ENCODE peak calls at places on chromosomes 2 and 18, in seven cellular contexts. K is GM12892, Q is HepG2, W is GM12878, F is SK-N-SH, A is H1, P is K562. X is an unnamed sample.

GRCh38 chr2:222333397-222333796 is 34.6 kb upstream of the PAX3 start:
- DNase-seq in F (no peak), K (no peak), Q (no peak), W (no peak), A (no peak), P (no peak), X (no peak)

GRCh38 chr2:128833628-128834027 is 515.0 kb upstream of the HS6ST1 start:
- DNase-seq in K (no peak), F (no peak), Q (no peak), W (no peak), P (no peak), A (no peak), X (no peak)

GRCh38 chr18:25830787-25831186 is 259.6 kb downstream of the SS18 start:
- DNase-seq in P (no peak), F (no peak), Q (peak), W (no peak), A (no peak), K (no peak), X (no peak)

GRCh38 chr2:216829533-216829932 is 30.3 kb downstream of the TNP1 start:
- DNase-seq in K (no peak), Q (no peak), F (no peak), A (no peak), W (no peak), P (no peak), X (no peak)

GRCh38 chr2:75403991-75404428 is 156.7 kb downstream of the EVA1A start:
- DNase-seq in F (peak), P (peak), K (no peak), A (peak), W (peak), Q (peak), X (no peak)

GRCh38 chr18:24052053-24052452 is 37.5 kb downstream of the TTC39C start:
- DNase-seq in K (no peak), F (no peak), Q (peak), W (no peak), A (no peak), P (no peak), X (no peak)

GRCh38 chr2:190867182-190867581 is 13.4 kb upstream of the GLS start:
- DNase-seq in K (no peak), F (no peak), P (no peak), W (no peak), A (no peak), Q (no peak), X (no peak)

GRCh38 chr2:47541848-47542450 is 139.0 kb downstream of the MSH2 start:
- DNase-seq in P (no peak), F (no peak), K (no peak), Q (no peak), W (no peak), A (no peak), X (no peak)

GRCh38 chr2:220162320-220162719 is 534.9 kb downstream of the SLC4A3 start:
- DNase-seq in Q (no peak), A (no peak), F (no peak), K (no peak), P (no peak), W (no peak), X (no peak)

GRCh38 chr18:41949206-41949920 is 5.7 kb upstream of the PIK3C3 start:
- DNase-seq in F (no peak), W (no peak), A (no peak), K (no peak), P (no peak), Q (no peak), X (no peak)

GRCh38 chr18:54973046-54973445 is 13.8 kb upstream of the CCDC68 start:
- DNase-seq in Q (no peak), K (no peak), F (no peak), A (no peak), P (no peak), W (no peak), X (no peak)

GRCh38 chr18:39742015-39742466 is 2176.4 kb upstream of the CELF4 start:
- DNase-seq in P (no peak), Q (no peak), K (no peak), W (no peak), A (no peak), F (peak), X (no peak)

GRCh38 chr2:150729495-150729955 is 242.1 kb upstream of the RND3 start:
- DNase-seq in F (no peak), W (peak), A (no peak), P (no peak), K (no peak), Q (no peak), X (no peak)

GRCh38 chr18:40926679-40927078 is 1028.4 kb upstream of the PIK3C3 start:
- DNase-seq in W (no peak), P (no peak), K (no peak), A (no peak), Q (no peak), F (peak), X (no peak)

GRCh38 chr2:19900536-19901200 is 1.1 kb downstream of the TTC32 start:
- DNase-seq in F (peak), P (no peak), W (no peak), K (no peak), A (no peak), Q (peak), X (no peak)

GRCh38 chr2:18057657-18058056 is 179.2 kb downstream of the KCNS3 start:
- DNase-seq in P (no peak), K (no peak), Q (no peak), W (no peak), A (no peak), F (no peak), X (no peak)

GRCh38 chr2:136065384-136065783 is 52.6 kb downstream of the CXCR4 start:
- DNase-seq in P (no peak), F (no peak), A (no peak), W (no peak), Q (peak), K (no peak), X (no peak)

GRCh38 chr2:110770308-110770695 is 37.9 kb downstream of the ACOXL start:
- DNase-seq in W (no peak), A (no peak), P (no peak), Q (no peak), F (peak), K (no peak), X (no peak)

GRCh38 chr2:196241175-196241574 is 69.8 kb upstream of the STK17B start:
- DNase-seq in F (no peak), Q (no peak), P (no peak), W (no peak), K (no peak), A (no peak), X (no peak)

GRCh38 chr2:240255165-240255491 is 114.7 kb upstream of the OTOS start:
- DNase-seq in F (peak), W (no peak), P (no peak), Q (no peak), A (no peak), K (no peak), X (no peak)

GRCh38 chr18:35691625-35692024 is 110.1 kb downstream of the GALNT1 start:
- DNase-seq in A (no peak), K (no peak), W (no peak), Q (no peak), F (no peak), P (no peak), X (no peak)

GRCh38 chr2:27255660-27256059 is 7.2 kb downstream of the SLC30A3 start:
- DNase-seq in K (no peak), W (no peak), A (no peak), F (no peak), Q (no peak), P (no peak), X (no peak)

GRCh38 chr2:72719416-72719815 is 106.4 kb downstream of the EXOC6B start:
- DNase-seq in P (no peak), K (no peak), Q (no peak), A (no peak), F (no peak), W (no peak), X (no peak)

GRCh38 chr2:15943378-15943851 is 3.1 kb downstream of the MYCN start:
- DNase-seq in A (no peak), W (no peak), P (peak), Q (no peak), K (peak), F (peak), X (peak)

GRCh38 chr2:203685081-203685621 is 21.3 kb upstream of the CD28 start:
- DNase-seq in W (no peak), K (no peak), P (no peak), F (no peak), Q (no peak), A (no peak), X (no peak)

GRCh38 chr2:45237850-45238542 is 228.7 kb upstream of the SIX2 start:
- DNase-seq in A (no peak), W (no peak), Q (peak), P (no peak), K (no peak), F (no peak), X (no peak)

GRCh38 chr2:15745329-15745728 is 153.7 kb downstream of the DDX1 start:
- DNase-seq in P (no peak), F (no peak), W (no peak), K (no peak), Q (no peak), A (no peak), X (no peak)

GRCh38 chr2:26784570-26785234 is 1.2 kb upstream of the CENPA start:
- DNase-seq in P (no peak), A (no peak), F (no peak), W (no peak), K (no peak), Q (no peak), X (no peak)

GRCh38 chr2:70626254-70626990 is 72.8 kb upstream of the TGFA start:
- DNase-seq in F (no peak), K (no peak), A (no peak), P (no peak), W (no peak), Q (no peak), X (no peak)

GRCh38 chr2:95023222-95023597 is 2.3 kb upstream of the MAL start:
- DNase-seq in F (no peak), A (no peak), P (no peak), W (no peak), K (no peak), Q (peak), X (no peak)

GRCh38 chr2:199659207-199659606 is 191.8 kb downstream of the FTCDNL1 start:
- DNase-seq in F (peak), K (no peak), W (no peak), P (peak), Q (no peak), A (peak), X (no peak)

GRCh38 chr2:3432067-3432466 is 52.6 kb downstream of the TRAPPC12 start:
- DNase-seq in W (no peak), P (no peak), Q (no peak), A (no peak), K (no peak), F (no peak), X (no peak)

GRCh38 chr2:110858135-110858737 is 125.9 kb downstream of the ACOXL start:
- DNase-seq in K (peak), P (no peak), F (no peak), W (peak), Q (no peak), A (no peak), X (no peak)

GRCh38 chr18:62526098-62527025 is 3.5 kb downstream of the ZCCHC2 start:
- DNase-seq in F (peak), P (peak), Q (peak), K (peak), A (no peak), W (peak), X (no peak)

GRCh38 chr2:88058226-88058625 is 2.6 kb upstream of the KRCC1 start:
- DNase-seq in F (no peak), A (no peak), W (no peak), Q (no peak), K (no peak), P (no peak), X (no peak)

GRCh38 chr2:42092084-42092996 is 44.5 kb downstream of the PKDCC start:
- DNase-seq in A (no peak), W (no peak), P (no peak), Q (peak), K (no peak), F (no peak), X (no peak)

GRCh38 chr2:132438650-132439030 is 22.0 kb downstream of the GPR39 start:
- DNase-seq in W (no peak), Q (no peak), K (no peak), F (no peak), P (no peak), A (no peak), X (no peak)
- TF ChIP-seq TAF1 in W (no peak), Q (no peak), K (no peak), F (no peak), P (no peak), A (no peak), X (no peak)

GRCh38 chr2:134401081-134401497 is 147.2 kb downstream of the MGAT5 start:
- DNase-seq in A (no peak), F (peak), W (no peak), P (no peak), K (no peak), Q (no peak), X (no peak)
- TF ChIP-seq TAF1 in A (no peak), F (no peak), W (no peak), P (no peak), K (no peak), Q (no peak), X (no peak)

GRCh38 chr2:113098532-113098931 is 28.9 kb upstream of the IL1RN start:
- DNase-seq in K (no peak), A (no peak), Q (no peak), P (no peak), F (no peak), W (no peak), X (no peak)
- TF ChIP-seq TAF1 in K (no peak), A (no peak), Q (no peak), P (no peak), F (no peak), W (no peak), X (no peak)

GRCh38 chr2:58709687-58710354 is 468.7 kb upstream of the FANCL start:
- DNase-seq in K (no peak), A (no peak), P (no peak), Q (no peak), F (no peak), W (no peak), X (no peak)
- TF ChIP-seq TAF1 in K (no peak), A (no peak), P (no peak), Q (no peak), F (no peak), W (no peak), X (no peak)

GRCh38 chr18:9731380-9731779 is 23.3 kb downstream of the RAB31 start:
- DNase-seq in Q (no peak), W (no peak), K (no peak), P (no peak), A (no peak), F (no peak), X (no peak)
- TF ChIP-seq TAF1 in Q (no peak), W (no peak), K (no peak), P (no peak), A (no peak), F (no peak), X (no peak)

DNA sequence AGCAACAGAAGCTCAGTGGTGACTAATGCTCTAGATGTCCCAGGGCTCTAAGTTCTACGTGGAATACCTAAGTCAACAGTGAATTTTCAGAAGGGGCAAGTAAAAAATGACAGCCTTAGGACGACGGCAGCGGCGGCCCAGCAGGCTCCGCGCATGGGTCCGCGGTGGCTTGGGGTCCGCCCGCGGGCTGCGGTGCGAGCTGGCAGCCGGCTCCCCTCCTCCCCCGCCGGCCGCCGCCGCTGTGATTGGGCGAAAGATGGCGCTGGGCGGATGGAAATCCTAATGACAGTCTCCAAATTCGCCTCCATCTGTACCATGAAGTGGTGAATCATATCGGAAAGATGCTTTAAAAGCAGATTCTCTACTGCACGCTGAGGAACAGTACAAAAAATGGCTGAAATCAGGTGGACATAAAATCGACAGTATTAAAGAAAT is 74.7 kb downstream of the HNRNPLL start:
- DNase-seq in P (no peak), A (no peak), F (peak), W (no peak), Q (peak), K (peak), X (no peak)
- TF ChIP-seq TAF1 in P (no peak), A (no peak), F (peak), W (no peak), Q (no peak), K (no peak), X (no peak)

GRCh38 chr2:11698009-11698922 is 28.3 kb upstream of the NTSR2 start:
- DNase-seq in F (no peak), K (no peak), W (no peak), A (no peak), Q (peak), P (no peak), X (no peak)
- TF ChIP-seq TAF1 in F (no peak), K (no peak), W (no peak), A (no peak), Q (no peak), P (no peak), X (no peak)

GRCh38 chr2:238851751-238852150 is 3.9 kb downstream of the TWIST2 start:
- DNase-seq in Q (no peak), F (no peak), W (no peak), K (no peak), A (no peak), P (no peak), X (no peak)
- TF ChIP-seq TAF1 in Q (no peak), F (no peak), W (no peak), K (no peak), A (no peak), P (no peak), X (no peak)

GRCh38 chr2:237539681-237540080 is 26.7 kb upstream of the PRLH start:
- DNase-seq in A (no peak), W (no peak), F (no peak), Q (no peak), K (no peak), P (no peak), X (no peak)

GRCh38 chr2:237541242-237541641 is 25.1 kb upstream of the PRLH start:
- DNase-seq in W (no peak), P (no peak), K (no peak), A (no peak), F (no peak), Q (no peak), X (no peak)

GRCh38 chr2:237540223-237540775 is 26.1 kb upstream of the PRLH start:
- DNase-seq in W (no peak), A (no peak), P (no peak), K (no peak), Q (no peak), F (no peak), X (no peak)

GRCh38 chr2:237542001-237542704 is 24.2 kb upstream of the PRLH start:
- DNase-seq in W (no peak), P (no peak), K (no peak), F (no peak), A (no peak), Q (no peak), X (no peak)

DNA sequence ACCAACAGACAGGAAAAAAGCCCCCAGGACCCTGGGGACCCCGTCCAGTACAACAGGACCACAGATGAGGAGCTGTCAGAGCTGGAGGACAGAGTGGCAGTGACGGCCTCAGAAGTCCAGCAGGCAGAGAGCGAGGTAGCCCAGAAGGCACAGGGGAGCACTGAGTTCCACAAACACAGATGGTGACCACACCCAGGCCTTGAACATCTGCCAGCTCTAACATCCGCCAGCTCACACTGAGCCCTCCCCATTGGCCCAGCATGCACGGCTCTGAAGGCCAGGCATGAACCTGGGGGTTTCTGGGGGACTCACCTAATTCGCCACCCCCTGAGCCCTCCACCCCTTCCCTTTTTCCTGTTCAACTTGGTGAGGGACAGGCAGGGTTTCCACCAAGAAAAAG is 25.6 kb upstream of the PRLH start:
- DNase-seq in A (no peak), P (no peak), K (no peak), Q (no peak), W (no peak), F (no peak), X (no peak)
- TF ChIP-seq TAF1 in A (no peak), P (no peak), K (no peak), Q (no peak), W (no peak), F (no peak), X (no peak)

GRCh38 chr2:100677611-100678185 is 114.9 kb downstream of the PDCL3 start:
- DNase-seq in K (no peak), Q (no peak), W (no peak), P (no peak), A (no peak), F (no peak), X (no peak)

GRCh38 chr2:100674671-100675070 is 111.9 kb downstream of the PDCL3 start:
- DNase-seq in F (no peak), A (no peak), K (no peak), P (no peak), Q (no peak), W (no peak), X (no peak)

GRCh38 chr2:100675373-100675772 is 112.6 kb downstream of the PDCL3 start:
- DNase-seq in P (no peak), K (no peak), F (no peak), Q (no peak), W (no peak), A (no peak), X (no peak)

GRCh38 chr2:100676346-100676745 is 113.6 kb downstream of the PDCL3 start:
- DNase-seq in K (no peak), W (no peak), Q (no peak), F (no peak), A (no peak), P (no peak), X (no peak)

DNA sequence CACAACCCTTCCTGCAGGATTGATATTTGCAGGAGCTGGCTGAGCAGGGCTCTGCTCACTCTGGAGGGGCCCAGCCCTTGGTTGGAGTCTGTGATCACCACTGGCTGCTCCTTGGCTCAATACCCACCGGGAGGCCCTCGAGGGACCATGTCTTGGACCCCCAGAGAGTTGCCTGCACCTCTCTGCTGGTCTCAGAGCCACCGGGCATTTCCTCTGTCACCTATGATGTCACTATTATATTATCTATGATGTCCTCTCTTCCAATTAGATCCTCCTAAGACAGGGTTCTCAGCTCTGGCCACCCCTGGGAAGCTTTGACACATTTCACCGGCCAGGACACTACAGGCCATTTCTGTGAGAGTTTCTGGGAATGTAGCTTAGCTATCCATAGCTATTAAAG is 113.1 kb downstream of the PDCL3 start:
- DNase-seq in F (no peak), K (no peak), P (no peak), W (no peak), Q (no peak), A (no peak), X (no peak)
- TF ChIP-seq TAF1 in F (no peak), K (no peak), P (no peak), W (no peak), Q (no peak), A (no peak), X (no peak)